ENCODE peak calls at places on chromosomes 3 and 15, in four cellular contexts. C is left ventricle myocardium inferior, I is heart right ventricle, J is astrocyte. Z is an unnamed sample.
A peak's percentile ranks its signal among the peaks of the same experiment; 100 is the strongest.

GRCh38 chr3:15148614-15149013 is 49.7 kb upstream of the RBSN start:
- DNase-seq in I (no peak), J (no peak), C (no peak), Z (no peak)

GRCh38 chr3:12780776-12781175 is 15.7 kb upstream of the CAND2 start:
- DNase-seq in C (no peak), J (peak; percentile 16), I (no peak), Z (no peak)

GRCh38 chr3:194809382-194809781 is 123.7 kb downstream of the FAM43A start:
- DNase-seq in C (no peak), I (no peak), J (no peak), Z (no peak)

GRCh38 chr15:88646951-88647350 is 8.1 kb downstream of the ISG20 start:
- DNase-seq in J (no peak), I (no peak), C (no peak), Z (no peak)

GRCh38 chr3:136885357-136886213 is 23.6 kb downstream of the NCK1 start:
- DNase-seq in I (no peak), C (no peak), J (no peak), Z (no peak)

GRCh38 chr3:99620976-99621375 is 17.4 kb upstream of the COL8A1 start:
- DNase-seq in I (no peak), J (no peak), C (no peak), Z (peak; percentile 6)

GRCh38 chr3:106068386-106068785 is 199.6 kb upstream of the CBLB start:
- DNase-seq in C (no peak), I (no peak), J (no peak), Z (no peak)

GRCh38 chr3:38579551-38580449 is 69.7 kb downstream of the SCN5A start:
- DNase-seq in J (peak; percentile 7), C (peak; percentile 61), I (peak; percentile 59), Z (no peak)

GRCh38 chr15:58604455-58604923 is 145.0 kb downstream of the ADAM10 start:
- DNase-seq in C (no peak), I (no peak), J (no peak), Z (no peak)

GRCh38 chr3:141941093-141941492 is 64.7 kb downstream of the ATP1B3 start:
- DNase-seq in I (no peak), C (no peak), J (no peak), Z (no peak)

GRCh38 chr3:189049458-189050231 is 122.1 kb upstream of the TPRG1 start:
- DNase-seq in I (no peak), J (no peak), C (no peak), Z (no peak)

GRCh38 chr3:87173776-87174175 is 53.3 kb upstream of the CHMP2B start:
- DNase-seq in C (no peak), I (no peak), J (no peak), Z (no peak)

GRCh38 chr3:87164245-87164644 is 62.9 kb upstream of the CHMP2B start:
- DNase-seq in J (no peak), C (no peak), I (no peak), Z (no peak)

GRCh38 chr3:87173071-87173470 is 54.0 kb upstream of the CHMP2B start:
- DNase-seq in C (no peak), J (peak; percentile 27), I (no peak), Z (peak; percentile 6)

DNA sequence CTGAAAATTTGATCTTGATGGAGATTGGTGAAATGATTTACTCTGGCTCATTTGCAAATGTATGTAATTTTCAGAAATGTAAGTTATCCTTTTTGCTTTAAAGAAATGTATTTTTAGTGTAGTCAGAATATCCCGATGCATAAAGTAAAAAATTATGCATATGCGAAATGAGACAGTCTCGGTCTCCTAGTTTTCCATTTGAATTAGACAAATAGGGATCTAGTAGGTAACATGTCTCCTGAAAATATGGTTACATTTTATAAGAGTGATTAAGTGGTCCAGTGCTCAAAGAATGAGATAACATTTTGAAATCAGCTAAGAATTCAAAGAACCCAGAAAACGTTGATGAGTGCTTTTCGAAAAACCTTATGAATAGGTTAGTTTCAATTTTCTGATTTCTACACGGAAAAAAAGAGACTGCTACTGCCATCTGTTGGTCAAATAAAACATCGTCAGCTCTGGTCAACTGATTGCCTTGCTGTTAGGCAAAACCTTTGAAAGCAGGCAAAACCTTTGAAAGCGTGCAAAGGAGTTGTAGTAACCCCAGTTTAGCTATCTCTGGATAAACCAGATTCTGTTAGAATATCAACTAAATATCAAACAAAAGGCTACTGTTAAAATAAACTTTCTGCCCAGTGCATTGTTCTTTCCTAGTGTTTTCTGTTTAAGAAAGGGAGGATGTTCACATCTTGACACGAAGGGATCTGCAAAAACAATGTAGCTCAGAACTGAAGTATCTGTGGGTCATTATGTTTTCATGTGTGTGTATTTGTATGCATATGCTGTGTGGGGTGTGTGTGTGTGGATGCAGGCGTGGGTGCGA is 59.3 kb upstream of the CHMP2B start:
- DNase-seq in J (peak; percentile 16), I (no peak), C (no peak), Z (peak; percentile 59)
- TF ChIP-seq CTCF in J (peak; percentile 87), I (peak; percentile 70), C (peak; percentile 75), Z (peak; percentile 88)

GRCh38 chr3:52236424-52236886 is 2.5 kb downstream of the TWF2 start:
- DNase-seq in J (no peak), C (peak; percentile 20), I (no peak), Z (no peak)

GRCh38 chr3:52232279-52233107 is 6.5 kb downstream of the TWF2 start:
- DNase-seq in C (no peak), J (no peak), I (no peak), Z (no peak)

GRCh38 chr3:52233108-52233591 is 5.8 kb downstream of the TWF2 start:
- DNase-seq in C (no peak), J (no peak), I (no peak), Z (no peak)

GRCh38 chr3:52233968-52234367 is 5.0 kb downstream of the TWF2 start:
- DNase-seq in C (peak; percentile 71), J (no peak), I (no peak), Z (no peak)

GRCh38 chr3:52234516-52235447 is 4.2 kb downstream of the TWF2 start:
- DNase-seq in C (peak; percentile 64), J (no peak), I (no peak), Z (no peak)
- TF ChIP-seq CTCF in C (peak; percentile 43), J (no peak), I (peak; percentile 16), Z (peak; percentile 24)

GRCh38 chr3:52931889-52932288 is 34.5 kb upstream of the STIMATE start:
- DNase-seq in I (no peak), J (no peak), C (no peak), Z (no peak)
- TF ChIP-seq CTCF in I (no peak), J (no peak), C (no peak), Z (peak; percentile 28)

DNA sequence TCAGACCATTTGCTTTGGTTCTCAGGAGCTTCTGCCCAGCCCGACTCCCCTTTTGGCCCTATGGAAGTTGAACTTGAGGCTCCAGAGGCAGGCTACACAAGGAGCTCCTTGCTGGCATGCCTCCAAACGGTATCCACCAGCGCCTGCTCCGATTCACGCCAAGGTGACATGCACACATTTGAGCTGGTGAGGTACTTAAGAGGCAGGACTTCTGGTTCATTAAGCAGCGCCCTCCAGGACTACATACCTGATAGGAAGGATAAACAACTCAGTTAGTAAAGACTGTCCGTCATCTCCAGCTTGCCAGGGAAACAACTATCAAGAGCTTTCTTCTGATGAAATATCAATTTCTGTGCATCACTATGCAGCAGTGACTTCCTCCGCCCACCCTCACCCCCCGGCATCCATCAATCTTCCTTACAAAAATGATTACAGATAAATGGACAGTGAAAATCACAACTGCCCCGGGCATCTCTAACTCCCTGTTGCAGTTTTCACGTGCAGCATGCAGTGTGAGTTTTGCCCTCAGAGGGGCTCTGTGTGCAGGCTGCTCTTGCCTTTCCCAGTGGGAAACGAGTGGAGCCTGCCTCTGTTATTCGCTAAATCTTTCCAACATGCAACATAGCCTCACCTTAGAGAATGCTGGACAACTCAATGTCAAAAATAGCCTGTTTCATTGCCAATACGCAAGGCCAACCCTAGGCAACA is 122.9 kb downstream of the ARRDC4 start:
- DNase-seq in I (no peak), C (no peak), J (no peak), Z (no peak)
- TF ChIP-seq CTCF in I (no peak), C (no peak), J (no peak), Z (peak; percentile 22)

DNA sequence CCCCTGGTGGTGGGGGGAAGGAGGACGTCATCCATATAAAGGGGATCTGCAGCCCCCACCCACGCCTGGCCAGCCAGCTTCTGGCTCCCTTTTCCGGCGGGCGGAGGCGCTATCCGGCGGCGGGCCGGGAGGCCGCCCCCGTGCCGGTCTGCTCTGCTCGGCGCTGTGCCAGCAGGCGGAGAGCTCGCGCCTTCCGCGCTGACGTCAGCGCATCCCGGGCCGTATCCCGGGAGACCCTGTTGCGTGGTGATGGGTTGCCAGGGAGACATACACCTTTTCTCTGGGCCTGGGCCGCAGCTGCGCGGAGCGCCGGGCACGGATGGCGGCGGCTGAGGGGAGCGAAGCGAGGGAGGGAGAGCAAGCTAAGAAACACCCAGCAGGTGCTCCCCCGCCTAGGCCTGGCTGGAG is 1.1 kb downstream of the FAM131A start:
- DNase-seq in I (peak; percentile 89), C (peak; percentile 85), J (peak; percentile 75), Z (no peak)
- TF ChIP-seq CTCF in I (peak; percentile 15), C (peak; percentile 40), J (no peak), Z (peak; percentile 57)

GRCh38 chr15:50873935-50874353 is 34.5 kb upstream of the AP4E1 start:
- DNase-seq in C (no peak), I (no peak), J (no peak), Z (no peak)

GRCh38 chr15:50880221-50880620 is 28.3 kb upstream of the AP4E1 start:
- DNase-seq in J (peak; percentile 10), I (no peak), C (no peak), Z (no peak)

GRCh38 chr15:50879016-50879415 is 29.5 kb upstream of the AP4E1 start:
- DNase-seq in C (no peak), J (no peak), I (no peak), Z (no peak)

GRCh38 chr15:50876260-50876988 is 32.1 kb upstream of the AP4E1 start:
- DNase-seq in J (no peak), I (no peak), C (no peak), Z (no peak)

GRCh38 chr15:50876989-50877360 is 31.5 kb upstream of the AP4E1 start:
- DNase-seq in J (peak; percentile 92), I (no peak), C (peak; percentile 22), Z (peak; percentile 92)
- TF ChIP-seq CTCF in J (peak; percentile 99), I (peak; percentile 96), C (peak; percentile 98), Z (peak; percentile 98)

GRCh38 chr3:4584537-4585249 is 91.5 kb downstream of the ITPR1 start:
- DNase-seq in J (no peak), C (no peak), I (no peak), Z (no peak)
- TF ChIP-seq CTCF in J (no peak), C (peak; percentile 50), I (peak; percentile 42), Z (no peak)

GRCh38 chr3:178703268-178703975 is 167.2 kb downstream of the KCNMB2 start:
- DNase-seq in J (peak; percentile 76), C (no peak), I (no peak), Z (no peak)
- TF ChIP-seq CTCF in J (peak; percentile 17), C (no peak), I (no peak), Z (no peak)

GRCh38 chr15:74543583-74543982 is 2.6 kb downstream of the ARID3B start:
- DNase-seq in I (no peak), J (no peak), C (no peak), Z (no peak)
- TF ChIP-seq CTCF in I (no peak), J (peak; percentile 7), C (no peak), Z (peak; percentile 21)

DNA sequence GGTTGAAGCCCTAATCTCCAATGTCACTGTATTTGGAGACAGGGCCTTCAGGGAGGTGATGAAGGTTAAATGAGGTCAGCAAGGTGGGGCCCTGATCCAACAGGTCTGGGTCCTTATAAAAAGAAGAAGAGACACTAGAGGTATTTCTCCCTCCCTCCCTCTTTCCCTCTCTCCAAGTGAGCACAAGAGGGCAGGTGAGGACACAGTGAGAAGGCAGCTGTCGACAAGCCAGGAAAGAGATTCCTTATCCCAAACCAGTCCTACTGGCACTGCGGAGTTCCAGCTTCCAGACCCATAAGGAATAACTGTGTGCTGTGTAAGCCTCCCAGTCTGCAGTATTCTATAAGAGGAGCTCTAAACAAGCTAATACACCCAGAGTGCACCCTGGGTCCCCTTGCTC is 134.7 kb downstream of the ADAMTS17 start:
- DNase-seq in J (no peak), I (no peak), C (no peak), Z (no peak)
- TF ChIP-seq CTCF in J (no peak), I (no peak), C (no peak), Z (no peak)

Z was measured in HFFc6.